ENCODE peak calls at places on chromosomes 5 and 9, in ten cellular contexts. N, P, K, J, W, E, M, H, Z and G are unnamed samples.

GRCh38 chr9:111108946-111109345 is 70.7 kb upstream of the LPAR1 start:
- DNase-seq in H (no peak), Z (no peak), M (no peak), N (peak), P (peak), K (no peak), W (no peak), J (no peak), E (no peak), G (peak)

GRCh38 chr5:19837536-19838179 is 150.3 kb downstream of the CDH18 start:
- DNase-seq in E (no peak), W (no peak), M (no peak), Z (no peak), J (no peak), K (no peak), N (peak), H (no peak), P (peak), G (no peak)

GRCh38 chr5:177513500-177513899 is 3.3 kb downstream of the DDX41 start:
- DNase-seq in H (no peak), P (no peak), M (no peak), J (peak), N (no peak), K (no peak), W (no peak), Z (no peak), E (no peak), G (no peak)

GRCh38 chr5:4295663-4296339 is 700.2 kb downstream of the IRX1 start:
- DNase-seq in Z (no peak), P (peak), K (no peak), H (no peak), W (no peak), E (no peak), N (no peak), M (no peak), J (no peak), G (peak)

GRCh38 chr5:31794009-31794408 is 155.1 kb downstream of the PDZD2 start:
- DNase-seq in P (no peak), Z (no peak), N (no peak), M (no peak), H (no peak), J (no peak), W (no peak), K (no peak), E (no peak), G (no peak)

GRCh38 chr9:18492612-18493011 is 18.7 kb downstream of the ADAMTSL1 start:
- DNase-seq in W (no peak), J (no peak), M (no peak), Z (no peak), E (no peak), K (no peak), H (no peak), N (peak), P (peak), G (no peak)

GRCh38 chr5:8829322-8830029 is 716.4 kb downstream of the SEMA5A start:
- DNase-seq in N (peak), K (no peak), J (no peak), H (no peak), P (peak), W (no peak), E (no peak), M (no peak), Z (no peak), G (peak)

GRCh38 chr9:93580654-93581380 is 4.4 kb downstream of the PHF2 start:
- DNase-seq in Z (no peak), P (no peak), N (no peak), J (no peak), K (no peak), E (peak), W (no peak), H (no peak), M (no peak), G (no peak)

GRCh38 chr9:133979124-133979920 is 12.8 kb downstream of the VAV2 start:
- DNase-seq in E (no peak), P (peak), Z (no peak), M (no peak), N (no peak), K (no peak), W (no peak), H (no peak), J (peak), G (no peak)

GRCh38 chr5:176463113-176463764 is 15.1 kb downstream of the FAF2 start:
- DNase-seq in Z (no peak), E (no peak), M (no peak), J (no peak), P (no peak), H (no peak), W (no peak), N (no peak), K (no peak), G (no peak)

GRCh38 chr9:5425006-5425628 is 12.6 kb downstream of the PLGRKT start:
- DNase-seq in M (no peak), Z (no peak), P (peak), N (no peak), E (no peak), H (no peak), K (no peak), J (no peak), W (no peak), G (peak)